ENCODE peak calls at places on chromosomes 11 and 22, in four cellular contexts. F is uterus, G is IMR-90, P is A549. I is an unnamed sample.

GRCh38 chr22:43528601-43529360 is 117.0 kb downstream of the MPPED1 start:
- DNase-seq in F (no peak), G (no peak), P (no peak), I (no peak)

GRCh38 chr22:49555526-49555925 is 272.1 kb downstream of the BRD1 start:
- DNase-seq in F (no peak), G (no peak), P (no peak), I (no peak)

GRCh38 chr11:72833083-72833733 is 19.0 kb downstream of the ATG16L2 start:
- DNase-seq in F (no peak), G (no peak), P (no peak), I (no peak)

GRCh38 chr11:14411818-14412217 is 52.8 kb upstream of the RRAS2 start:
- DNase-seq in F (no peak), G (peak), P (no peak), I (peak)

GRCh38 chr11:117837070-117837776 is 12.7 kb upstream of the FXYD2 start:
- DNase-seq in F (peak), G (no peak), P (no peak), I (peak)

GRCh38 chr11:46916251-46916650 is 2.1 kb downstream of the LRP4 start:
- DNase-seq in F (no peak), G (no peak), P (no peak), I (no peak)

GRCh38 chr11:115613986-115614625 is 109.9 kb upstream of the CADM1 start:
- DNase-seq in F (no peak), G (peak), P (peak), I (no peak)

GRCh38 chr11:112694813-112695212 is 266.4 kb upstream of the NCAM1 start:
- DNase-seq in F (no peak), G (no peak), P (peak), I (no peak)

GRCh38 chr22:44046485-44047141 is 22.5 kb downstream of the PARVB start:
- DNase-seq in F (no peak), G (no peak), P (no peak), I (peak)

GRCh38 chr22:19382240-19382639 is 49.3 kb downstream of the HIRA start:
- DNase-seq in F (no peak), G (no peak), P (no peak), I (no peak)

GRCh38 chr11:35647535-35648092 is 15.0 kb upstream of the TRIM44 start:
- DNase-seq in F (no peak), G (no peak), P (no peak), I (no peak)

GRCh38 chr11:86089659-86090058 is 20.8 kb upstream of the PICALM start:
- DNase-seq in F (no peak), G (no peak), P (no peak), I (no peak)

GRCh38 chr11:64711138-64711943 is 11.7 kb downstream of the NRXN2 start:
- DNase-seq in F (no peak), G (no peak), P (no peak), I (no peak)

GRCh38 chr11:7077101-7077500 is 11.7 kb upstream of the RBMXL2 start:
- DNase-seq in F (no peak), G (no peak), P (no peak), I (no peak)

DNA sequence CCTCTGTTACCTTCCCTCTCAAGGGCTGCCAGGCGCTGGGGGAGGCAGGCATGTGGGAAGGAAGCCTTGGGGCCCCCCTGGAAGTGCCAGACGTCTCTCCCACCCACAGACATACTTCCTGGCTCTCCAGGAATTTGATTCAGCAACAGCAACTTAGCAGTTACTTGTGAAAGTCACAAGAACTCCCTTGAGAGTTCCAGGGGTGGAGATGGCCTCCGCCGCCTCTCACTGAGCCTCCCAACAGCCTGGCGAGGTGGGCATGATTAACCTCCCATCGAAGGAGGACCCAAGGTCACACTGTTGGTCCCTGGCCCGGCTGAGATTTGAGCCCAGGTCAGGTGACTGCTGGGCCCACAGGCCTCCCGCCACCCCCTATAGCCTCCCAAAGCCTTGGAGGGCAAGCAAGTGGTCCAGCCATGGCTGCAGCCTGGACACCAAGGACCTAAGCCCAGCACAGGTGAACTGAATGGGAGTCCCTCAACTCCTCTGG is 14.0 kb upstream of the TSKU start:
- DNase-seq in F (no peak), G (peak), P (no peak), I (no peak)
- H3K27ac ChIP-seq in F (peak), G (peak), P (peak), I (no peak)

GRCh38 chr11:3051435-3052108 is 5.7 kb downstream of the CARS1 start:
- DNase-seq in F (no peak), G (no peak), P (no peak), I (no peak)
- TF ChIP-seq POLR2A in F (no peak), G (no peak), P (no peak), I (no peak)

GRCh38 chr22:45497268-45497667 is 5.4 kb upstream of the FBLN1 start:
- DNase-seq in F (no peak), G (peak), P (no peak), I (no peak)
- H3K27ac ChIP-seq in F (peak), G (peak), P (no peak), I (peak)

GRCh38 chr22:27204817-27205216 is 547.4 kb downstream of the MIAT start:
- DNase-seq in F (no peak), G (no peak), P (no peak), I (no peak)
- TF ChIP-seq POLR2A in F (no peak), G (no peak), P (no peak), I (no peak)

GRCh38 chr11:48037709-48038468 is 57.5 kb downstream of the PTPRJ start:
- DNase-seq in F (no peak), G (peak), P (no peak), I (no peak)
- H3K27ac ChIP-seq in F (no peak), G (no peak), P (no peak), I (no peak)

DNA sequence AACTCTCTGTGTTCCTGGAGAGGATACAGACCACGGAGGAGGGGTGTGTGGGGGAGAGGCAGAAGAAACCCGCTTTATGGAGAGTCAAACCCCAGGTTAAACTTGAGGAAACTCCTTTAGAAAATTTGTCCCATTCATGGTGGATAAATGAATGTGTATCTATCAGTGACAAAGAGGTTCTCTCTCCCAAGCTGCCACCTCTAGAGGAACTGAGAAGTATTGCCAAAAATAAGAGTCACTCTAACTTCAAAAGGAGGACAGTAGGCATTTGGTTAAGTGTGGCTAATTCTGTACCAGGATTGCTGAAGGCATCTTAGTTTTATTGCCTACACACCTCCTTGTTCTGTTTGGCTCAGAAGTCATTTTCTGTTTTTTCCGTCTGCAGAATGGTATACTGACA is 189.0 kb upstream of the MPPED2 start:
- DNase-seq in F (no peak), G (no peak), P (no peak), I (no peak)
- TF ChIP-seq POLR2A in F (no peak), G (no peak), P (no peak), I (no peak)

DNA sequence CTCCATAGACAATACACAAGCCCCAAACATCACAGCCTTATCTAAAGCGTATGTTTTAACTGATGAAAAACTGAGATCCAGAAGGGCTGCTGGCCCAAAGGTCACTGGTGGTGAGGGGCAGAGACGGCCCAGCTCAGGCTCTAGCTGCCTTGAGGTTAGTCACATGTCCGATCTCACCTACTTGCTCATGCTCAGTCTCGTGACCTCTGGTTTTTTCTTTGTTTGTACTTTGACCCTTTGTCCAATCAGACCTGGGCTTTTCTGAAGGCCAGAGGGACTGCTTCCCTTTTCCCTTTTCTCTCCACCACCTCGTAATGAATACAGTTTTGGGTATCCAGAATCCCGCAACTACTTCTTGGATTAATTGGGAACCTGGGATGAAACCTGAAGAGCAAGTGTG is 28.6 kb downstream of the MMP20 start:
- DNase-seq in F (no peak), G (no peak), P (no peak), I (no peak)
- H3K27ac ChIP-seq in F (no peak), G (no peak), P (peak), I (no peak)

I was measured in heart left ventricle.